ENCODE peak calls at places on chromosome 22, in eight cellular contexts. One of them, this sample, is unnamed.

GRCh38 chr22:36743011-36743410 is 32.9 kb downstream of the IFT27 start:
- DNase-seq in right cardiac atrium: no peak
- DNase-seq in GM18507: no peak
- DNase-seq in stimulated activated CD8-positive, alpha-beta memory T cell treated with anti-CD3 and anti-CD28 coated beads, Interleukin-15, amount 100 ng/mL, for 24 hours: no peak
- DNase-seq in fibroblast of mammary gland: no peak
- DNase-seq in amniotic stem cell: no peak
- DNase-seq in NCI-H1436: no peak
- DNase-seq in OCI-M1: no peak
- DNase-seq in this sample: no peak

GRCh38 chr22:38788417-38788816 is 5.5 kb downstream of the DNAL4 start:
- DNase-seq in right cardiac atrium: no peak
- DNase-seq in GM18507: no peak
- DNase-seq in stimulated activated CD8-positive, alpha-beta memory T cell treated with anti-CD3 and anti-CD28 coated beads, Interleukin-15, amount 100 ng/mL, for 24 hours: no peak
- DNase-seq in fibroblast of mammary gland: peak
- DNase-seq in amniotic stem cell: peak
- DNase-seq in NCI-H1436: no peak
- DNase-seq in OCI-M1: no peak
- DNase-seq in this sample: no peak

GRCh38 chr22:21447694-21448402 is 19.3 kb upstream of the TMEM191C start:
- DNase-seq in right cardiac atrium: peak
- DNase-seq in GM18507: no peak
- DNase-seq in stimulated activated CD8-positive, alpha-beta memory T cell treated with anti-CD3 and anti-CD28 coated beads, Interleukin-15, amount 100 ng/mL, for 24 hours: no peak
- DNase-seq in fibroblast of mammary gland: no peak
- DNase-seq in amniotic stem cell: no peak
- DNase-seq in NCI-H1436: no peak
- DNase-seq in OCI-M1: no peak
- DNase-seq in this sample: no peak

GRCh38 chr22:26570126-26570525 is 19.8 kb downstream of the TPST2 start:
- DNase-seq in right cardiac atrium: peak
- DNase-seq in GM18507: no peak
- DNase-seq in stimulated activated CD8-positive, alpha-beta memory T cell treated with anti-CD3 and anti-CD28 coated beads, Interleukin-15, amount 100 ng/mL, for 24 hours: no peak
- DNase-seq in fibroblast of mammary gland: no peak
- DNase-seq in amniotic stem cell: no peak
- DNase-seq in NCI-H1436: no peak
- DNase-seq in OCI-M1: no peak
- DNase-seq in this sample: no peak

GRCh38 chr22:22424210-22424800 is 84.2 kb downstream of the ZNF280B start:
- DNase-seq in right cardiac atrium: no peak
- DNase-seq in GM18507: no peak
- DNase-seq in stimulated activated CD8-positive, alpha-beta memory T cell treated with anti-CD3 and anti-CD28 coated beads, Interleukin-15, amount 100 ng/mL, for 24 hours: no peak
- DNase-seq in fibroblast of mammary gland: no peak
- DNase-seq in amniotic stem cell: no peak
- DNase-seq in NCI-H1436: no peak
- DNase-seq in OCI-M1: no peak
- DNase-seq in this sample: no peak

GRCh38 chr22:37661160-37661924 is 2.8 kb downstream of the PDXP start:
- DNase-seq in right cardiac atrium: no peak
- DNase-seq in GM18507: no peak
- DNase-seq in stimulated activated CD8-positive, alpha-beta memory T cell treated with anti-CD3 and anti-CD28 coated beads, Interleukin-15, amount 100 ng/mL, for 24 hours: no peak
- DNase-seq in fibroblast of mammary gland: peak
- DNase-seq in amniotic stem cell: peak
- DNase-seq in NCI-H1436: peak
- DNase-seq in OCI-M1: peak
- DNase-seq in this sample: no peak

GRCh38 chr22:42994917-42995562 is 19.9 kb downstream of the PACSIN2 start:
- DNase-seq in right cardiac atrium: peak
- DNase-seq in GM18507: no peak
- DNase-seq in stimulated activated CD8-positive, alpha-beta memory T cell treated with anti-CD3 and anti-CD28 coated beads, Interleukin-15, amount 100 ng/mL, for 24 hours: no peak
- DNase-seq in fibroblast of mammary gland: peak
- DNase-seq in amniotic stem cell: peak
- DNase-seq in NCI-H1436: no peak
- DNase-seq in OCI-M1: peak
- DNase-seq in this sample: no peak

GRCh38 chr22:49953680-49954344 is 6.8 kb upstream of the PIM3 start:
- DNase-seq in right cardiac atrium: peak
- DNase-seq in GM18507: no peak
- DNase-seq in stimulated activated CD8-positive, alpha-beta memory T cell treated with anti-CD3 and anti-CD28 coated beads, Interleukin-15, amount 100 ng/mL, for 24 hours: no peak
- DNase-seq in fibroblast of mammary gland: no peak
- DNase-seq in amniotic stem cell: no peak
- DNase-seq in NCI-H1436: no peak
- DNase-seq in OCI-M1: no peak
- DNase-seq in this sample: no peak

GRCh38 chr22:29837780-29838598 is at the start of gene ASCC2:
- DNase-seq in right cardiac atrium: peak
- DNase-seq in GM18507: peak
- DNase-seq in stimulated activated CD8-positive, alpha-beta memory T cell treated with anti-CD3 and anti-CD28 coated beads, Interleukin-15, amount 100 ng/mL, for 24 hours: peak
- DNase-seq in fibroblast of mammary gland: peak
- DNase-seq in amniotic stem cell: peak
- DNase-seq in NCI-H1436: peak
- DNase-seq in OCI-M1: peak
- DNase-seq in this sample: peak